ENCODE peak calls at places on chromosomes 3 and 15, in six cellular contexts. One of them, this sample, is unnamed.

GRCh38 chr15:68642491-68642845 is 63.7 kb downstream of the CORO2B start:
- DNase-seq in SHP77 treated with DMSO at 0.1 percent for 48 hours: no peak
- DNase-seq in erythroblast: no peak
- DNase-seq in HTR-8/SVneo: no peak
- DNase-seq in HCT116: no peak
- DNase-seq in SW480: no peak
- DNase-seq in this sample: no peak

GRCh38 chr3:130821821-130822220 is 72.1 kb upstream of the ATP2C1 start:
- DNase-seq in SHP77 treated with DMSO at 0.1 percent for 48 hours: no peak
- DNase-seq in erythroblast: no peak
- DNase-seq in HTR-8/SVneo: no peak
- DNase-seq in SW480: no peak
- DNase-seq in HCT116: no peak
- DNase-seq in this sample: no peak

GRCh38 chr15:26867199-26868007 is 541 bp downstream of the GABRA5 start:
- DNase-seq in erythroblast: no peak
- DNase-seq in HCT116: no peak
- DNase-seq in HTR-8/SVneo: no peak
- DNase-seq in SHP77 treated with DMSO at 0.1 percent for 48 hours: no peak
- DNase-seq in SW480: no peak
- DNase-seq in this sample: no peak

GRCh38 chr3:64278631-64279030 is 53.4 kb upstream of the PRICKLE2 start:
- DNase-seq in SHP77 treated with DMSO at 0.1 percent for 48 hours: no peak
- DNase-seq in HTR-8/SVneo: no peak
- DNase-seq in erythroblast: no peak
- DNase-seq in HCT116: no peak
- DNase-seq in SW480: no peak
- DNase-seq in this sample: no peak

GRCh38 chr3:165854696-165855095 is 17.5 kb upstream of the BCHE start:
- DNase-seq in erythroblast: peak
- DNase-seq in HTR-8/SVneo: no peak
- DNase-seq in HCT116: no peak
- DNase-seq in SW480: peak
- DNase-seq in SHP77 treated with DMSO at 0.1 percent for 48 hours: peak
- DNase-seq in this sample: no peak

GRCh38 chr3:32375596-32375930 is 16.1 kb upstream of the CMTM7 start:
- DNase-seq in SHP77 treated with DMSO at 0.1 percent for 48 hours: no peak
- DNase-seq in HCT116: no peak
- DNase-seq in erythroblast: no peak
- DNase-seq in HTR-8/SVneo: no peak
- DNase-seq in SW480: no peak
- DNase-seq in this sample: no peak

GRCh38 chr15:57462391-57462790 is 86.1 kb downstream of the CGNL1 start:
- DNase-seq in erythroblast: no peak
- DNase-seq in SW480: no peak
- DNase-seq in HCT116: no peak
- DNase-seq in HTR-8/SVneo: no peak
- DNase-seq in SHP77 treated with DMSO at 0.1 percent for 48 hours: no peak
- DNase-seq in this sample: no peak

GRCh38 chr3:106619-107018 is 89.9 kb upstream of the CHL1 start:
- DNase-seq in erythroblast: no peak
- DNase-seq in SW480: no peak
- DNase-seq in SHP77 treated with DMSO at 0.1 percent for 48 hours: no peak
- DNase-seq in HCT116: no peak
- DNase-seq in HTR-8/SVneo: no peak
- DNase-seq in this sample: no peak

GRCh38 chr15:74773731-74774252 is 8.1 kb upstream of the CSK start:
- DNase-seq in SHP77 treated with DMSO at 0.1 percent for 48 hours: no peak
- DNase-seq in HCT116: no peak
- DNase-seq in SW480: no peak
- DNase-seq in erythroblast: no peak
- DNase-seq in HTR-8/SVneo: no peak
- DNase-seq in this sample: no peak

GRCh38 chr3:195139876-195140240 is 131.1 kb downstream of the XXYLT1 start:
- DNase-seq in SHP77 treated with DMSO at 0.1 percent for 48 hours: no peak
- DNase-seq in HTR-8/SVneo: peak
- DNase-seq in SW480: no peak
- DNase-seq in erythroblast: no peak
- DNase-seq in HCT116: no peak
- DNase-seq in this sample: no peak

GRCh38 chr3:14988988-14989394 is 41.6 kb downstream of the NR2C2 start:
- DNase-seq in HTR-8/SVneo: no peak
- DNase-seq in SW480: peak
- DNase-seq in SHP77 treated with DMSO at 0.1 percent for 48 hours: no peak
- DNase-seq in erythroblast: no peak
- DNase-seq in HCT116: peak
- DNase-seq in this sample: no peak

GRCh38 chr3:22475665-22476064 is 724.7 kb upstream of the ZNF385D start:
- DNase-seq in HCT116: no peak
- DNase-seq in SW480: no peak
- DNase-seq in erythroblast: no peak
- DNase-seq in SHP77 treated with DMSO at 0.1 percent for 48 hours: no peak
- DNase-seq in HTR-8/SVneo: no peak
- DNase-seq in this sample: no peak

GRCh38 chr3:16094644-16095272 is 79.7 kb upstream of the GALNT15 start:
- DNase-seq in SW480: no peak
- DNase-seq in erythroblast: no peak
- DNase-seq in HCT116: no peak
- DNase-seq in HTR-8/SVneo: no peak
- DNase-seq in SHP77 treated with DMSO at 0.1 percent for 48 hours: no peak
- DNase-seq in this sample: no peak

GRCh38 chr3:186509423-186509822 is 34.8 kb downstream of the CRYGS start:
- DNase-seq in erythroblast: no peak
- DNase-seq in HTR-8/SVneo: no peak
- DNase-seq in SHP77 treated with DMSO at 0.1 percent for 48 hours: no peak
- DNase-seq in HCT116: no peak
- DNase-seq in SW480: peak
- DNase-seq in this sample: no peak

GRCh38 chr3:21613372-21614070 is 137.5 kb downstream of the ZNF385D start:
- DNase-seq in HTR-8/SVneo: no peak
- DNase-seq in HCT116: no peak
- DNase-seq in SW480: no peak
- DNase-seq in SHP77 treated with DMSO at 0.1 percent for 48 hours: no peak
- DNase-seq in erythroblast: no peak
- DNase-seq in this sample: no peak

GRCh38 chr15:34890424-34890823 is 79.1 kb downstream of the AQR start:
- DNase-seq in erythroblast: no peak
- DNase-seq in SHP77 treated with DMSO at 0.1 percent for 48 hours: no peak
- DNase-seq in HCT116: no peak
- DNase-seq in HTR-8/SVneo: no peak
- DNase-seq in SW480: no peak
- DNase-seq in this sample: no peak

GRCh38 chr15:38128389-38128788 is 124.2 kb upstream of the SPRED1 start:
- DNase-seq in SHP77 treated with DMSO at 0.1 percent for 48 hours: no peak
- DNase-seq in HTR-8/SVneo: no peak
- DNase-seq in SW480: no peak
- DNase-seq in HCT116: no peak
- DNase-seq in erythroblast: no peak
- DNase-seq in this sample: no peak

GRCh38 chr3:185658504-185658912 is 72.4 kb downstream of the SENP2 start:
- DNase-seq in SHP77 treated with DMSO at 0.1 percent for 48 hours: no peak
- DNase-seq in HCT116: no peak
- DNase-seq in HTR-8/SVneo: peak
- DNase-seq in SW480: peak
- DNase-seq in erythroblast: peak
- DNase-seq in this sample: peak